ENCODE peak calls at places on chromosomes 11 and 22, in four cellular contexts. B, Y, K and A are unnamed samples. For H3K4me1 and H3K9me3, the result is how much of the 10 kb centered on the place peaks cover.

GRCh38 chr11:62846177-62846576 is 6.8 kb upstream of the WDR74 start:
- DNase-seq in K (no peak), Y (no peak), B (no peak), A (no peak)

GRCh38 chr11:60863550-60864521 is 3.5 kb upstream of the ZP1 start:
- DNase-seq in K (no peak), B (no peak), Y (no peak), A (no peak)

GRCh38 chr22:20591660-20592310 is 84.4 kb downstream of the MED15 start:
- DNase-seq in K (peak), Y (no peak), B (no peak), A (no peak)

GRCh38 chr11:125171974-125172373 is 7.4 kb downstream of the PKNOX2 start:
- DNase-seq in B (no peak), K (no peak), Y (no peak), A (no peak)

GRCh38 chr11:28123151-28123571 is 15.0 kb downstream of the METTL15 start:
- DNase-seq in K (peak), Y (no peak), B (no peak), A (no peak)

GRCh38 chr22:17873116-17873515 is 98.8 kb upstream of the BID start:
- DNase-seq in Y (no peak), B (no peak), K (no peak), A (no peak)

GRCh38 chr11:1050581-1051355 is 14.2 kb upstream of the MUC6 start:
- DNase-seq in K (peak), B (peak), Y (no peak), A (peak)

GRCh38 chr11:120212926-120213325 is 2.1 kb downstream of the OAF start:
- DNase-seq in Y (no peak), B (no peak), K (no peak), A (peak)

GRCh38 chr22:37019309-37020191 is at the start of the genes MPST and TST:
- DNase-seq in K (peak), Y (peak), B (peak), A (peak)

GRCh38 chr11:78691215-78691614 is 116.6 kb upstream of the NARS2 start:
- DNase-seq in Y (no peak), K (peak), B (no peak), A (no peak)

GRCh38 chr22:48259991-48260670 is 1497.7 kb downstream of the TBC1D22A start:
- DNase-seq in K (no peak), B (no peak), Y (no peak), A (no peak)

GRCh38 chr11:77144854-77145428 is 16.9 kb downstream of the MYO7A start:
- DNase-seq in B (no peak), Y (no peak), K (no peak), A (no peak)

GRCh38 chr11:86218125-86219081 is 26.1 kb upstream of the EED start:
- DNase-seq in Y (peak), B (peak), K (peak), A (peak)

GRCh38 chr11:57476883-57477506 is 16.7 kb downstream of the RTN4RL2 start:
- DNase-seq in B (peak), K (peak), Y (no peak), A (peak)

GRCh38 chr11:31106963-31107576 is 262.5 kb downstream of the DCDC1 start:
- DNase-seq in K (peak), B (peak), Y (peak), A (peak)

GRCh38 chr11:11028017-11028692 is 170.3 kb upstream of the ZBED5 start:
- DNase-seq in Y (peak), K (peak), B (peak), A (peak)

GRCh38 chr11:128487978-128488377 is 99.4 kb downstream of the ETS1 start:
- DNase-seq in K (no peak), Y (no peak), B (no peak), A (no peak)

GRCh38 chr11:119764108-119764874 is 35.3 kb upstream of the NECTIN1 start:
- DNase-seq in B (no peak), K (peak), Y (peak), A (no peak)

GRCh38 chr22:47090591-47091240 is 328.3 kb downstream of the TBC1D22A start:
- DNase-seq in K (peak), B (no peak), Y (no peak), A (no peak)

GRCh38 chr22:16937811-16938210 is 70.2 kb downstream of the GAB4 start:
- DNase-seq in B (no peak), K (no peak), Y (no peak), A (no peak)

GRCh38 chr22:40323681-40324083 is 22.6 kb upstream of the ADSL start:
- DNase-seq in Y (no peak), K (no peak), B (no peak), A (no peak)

GRCh38 chr22:32533265-32534068 is 58.9 kb downstream of the FBXO7 start:
- DNase-seq in B (no peak), K (peak), Y (no peak), A (no peak)

GRCh38 chr22:32839776-32840571 is 38.5 kb downstream of the TIMP3 start:
- DNase-seq in Y (no peak), B (no peak), K (peak), A (no peak)

GRCh38 chr11:63556404-63556803 is 6.8 kb downstream of the PLAAT2 start:
- DNase-seq in Y (no peak), B (no peak), K (no peak), A (no peak)

GRCh38 chr11:17813391-17814059 is 78.9 kb downstream of the KCNC1 start:
- DNase-seq in B (no peak), K (peak), Y (no peak), A (no peak)

GRCh38 chr22:48442663-48443062 is 1385.0 kb downstream of the BRD1 start:
- DNase-seq in B (no peak), Y (no peak), K (no peak), A (no peak)

GRCh38 chr11:12535321-12535720 is 138.9 kb upstream of the TEAD1 start:
- DNase-seq in B (no peak), Y (no peak), K (no peak), A (no peak)

GRCh38 chr11:68367252-68367651 is 54.9 kb downstream of the LRP5 start:
- DNase-seq in Y (no peak), B (no peak), K (no peak), A (no peak)

GRCh38 chr11:102177974-102178631 is 67.9 kb downstream of the YAP1 start:
- DNase-seq in Y (no peak), B (no peak), K (peak), A (no peak)

GRCh38 chr22:30078320-30079311 is 1.6 kb upstream of the HORMAD2 start:
- DNase-seq in K (no peak), Y (no peak), B (no peak), A (no peak)

GRCh38 chr11:120807414-120808150 is 216.3 kb upstream of the TBCEL start:
- DNase-seq in B (no peak), Y (no peak), K (peak), A (no peak)

GRCh38 chr11:6833329-6833728 is 12.2 kb upstream of the OR10A5 start:
- DNase-seq in K (no peak), B (no peak), Y (no peak), A (no peak)

GRCh38 chr22:42180349-42180842 is 49.8 kb upstream of the CYP2D6 start:
- DNase-seq in B (no peak), Y (peak), K (peak), A (peak)

GRCh38 chr22:37154925-37155712 is 5.4 kb upstream of the IL2RB start:
- DNase-seq in K (no peak), B (no peak), Y (no peak), A (no peak)

DNA sequence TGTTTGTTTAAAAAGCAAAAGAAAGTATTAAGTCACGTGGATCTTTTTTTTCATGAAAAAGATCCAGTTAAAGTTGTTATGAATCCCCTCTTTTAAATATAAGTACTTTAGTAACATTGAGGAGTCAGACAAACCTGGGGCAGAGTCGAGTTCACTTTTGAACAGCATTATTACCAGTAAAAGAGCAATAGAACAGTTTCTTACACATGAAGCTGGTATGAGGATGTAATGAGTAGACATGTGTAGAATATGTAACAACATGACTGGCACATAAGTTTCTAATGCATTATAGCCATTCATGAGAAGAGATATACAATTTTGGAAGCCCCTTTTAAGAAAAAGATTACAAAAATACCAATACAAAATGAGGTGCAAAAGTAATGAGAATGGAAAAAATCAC is 7.6 kb upstream of the MUC15 start:
- DNase-seq in B (no peak), Y (no peak), K (no peak), A (no peak)
- H3K4me1 ChIP-seq in B (under half), Y (under half), K (under half), A (under half)

DNA sequence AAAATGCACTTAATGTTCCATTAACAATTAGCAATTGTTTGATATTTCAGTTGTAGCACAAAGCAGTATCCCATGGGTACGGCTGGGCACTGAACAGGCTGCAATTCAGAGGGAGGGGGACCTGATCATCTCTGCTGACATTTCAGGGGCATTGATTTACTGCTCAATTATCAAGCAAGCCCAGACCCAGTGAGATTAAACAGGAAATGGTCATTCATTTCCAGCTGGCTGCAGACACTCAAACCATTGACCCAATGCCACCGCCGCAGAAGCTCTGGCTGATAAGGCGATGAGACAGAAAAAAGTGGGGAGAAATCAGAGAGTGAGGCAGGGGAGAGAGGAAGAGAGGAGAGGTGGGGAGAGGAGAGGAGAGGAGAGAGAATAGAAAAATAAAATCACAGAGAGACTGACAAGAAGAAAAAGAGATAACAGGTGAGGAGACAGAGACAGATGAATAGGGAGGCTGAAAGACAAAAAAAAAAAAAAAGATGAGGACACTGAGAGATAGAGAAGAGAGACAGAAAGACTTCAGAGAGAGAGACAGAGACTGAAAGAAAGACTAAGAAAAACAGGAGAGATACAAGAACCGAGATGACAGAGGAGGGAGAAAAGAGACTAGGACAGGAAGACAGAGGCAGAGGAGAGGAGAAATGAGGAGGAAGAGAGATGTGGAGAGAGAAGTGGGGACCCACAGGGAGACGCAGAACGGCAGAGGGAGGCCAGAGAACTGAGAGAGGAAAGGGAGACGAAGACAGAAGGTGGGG is 962 bp downstream of the GPR83 start:
- DNase-seq in Y (no peak), K (no peak), B (no peak), A (no peak)
- H3K4me3 ChIP-seq in Y (no peak), K (no peak), B (no peak), A (no peak)

GRCh38 chr11:134643115-134643514 is 231.1 kb upstream of the B3GAT1 start:
- DNase-seq in K (no peak), Y (no peak), B (no peak), A (peak)

GRCh38 chr11:134640536-134640935 is 228.5 kb upstream of the B3GAT1 start:
- DNase-seq in Y (no peak), B (no peak), K (no peak), A (no peak)

GRCh38 chr11:134639586-134640330 is 227.7 kb upstream of the B3GAT1 start:
- DNase-seq in B (no peak), Y (no peak), K (no peak), A (no peak)

GRCh38 chr11:134642206-134642605 is 230.2 kb upstream of the B3GAT1 start:
- DNase-seq in B (no peak), Y (no peak), K (no peak), A (peak)

GRCh38 chr11:134640971-134641968 is 229.2 kb upstream of the B3GAT1 start:
- DNase-seq in Y (no peak), K (no peak), B (no peak), A (no peak)
- H3K9me3 ChIP-seq in Y (under half), K (under half), B (under half), A (under half)

GRCh38 chr22:38866399-38867123 is 5.5 kb downstream of the CBX6 start:
- DNase-seq in Y (peak), B (no peak), K (no peak), A (no peak)
- H3K4me1 ChIP-seq in Y (half or more), B (under half), K (under half), A (under half)

DNA sequence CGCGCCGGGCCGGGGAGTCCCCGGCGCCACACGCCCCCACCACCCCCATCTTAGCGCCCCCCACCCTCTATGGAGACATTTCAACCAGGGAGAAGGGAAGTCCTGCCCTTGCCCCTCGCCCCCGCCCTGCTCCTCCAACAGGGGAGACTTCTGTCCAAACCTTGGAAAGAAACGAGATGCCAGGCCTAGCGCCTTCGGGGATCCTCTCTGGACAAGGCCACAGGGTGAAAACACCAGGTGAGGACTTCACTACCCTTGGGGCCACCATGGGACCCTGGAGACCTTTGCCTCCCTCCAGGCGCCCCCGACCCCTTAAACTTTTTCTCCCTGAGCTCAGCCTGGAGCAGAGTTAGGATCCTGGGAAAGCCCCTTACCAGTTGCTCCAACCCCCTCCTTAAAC is 11.6 kb upstream of the NPAS4 start:
- DNase-seq in B (no peak), Y (no peak), K (no peak), A (no peak)
- H3K4me3 ChIP-seq in B (no peak), Y (peak), K (no peak), A (peak)

GRCh38 chr22:10778296-10778814 is 4749.6 kb upstream of the OR11H1 start:
- DNase-seq in Y (no peak), B (no peak), K (no peak), A (no peak)
- H3K9me3 ChIP-seq in Y (under half), B (under half), K (under half), A (under half)